ENCODE peak calls at places on chromosomes 3 and 15, in eight cellular contexts. One of them, this sample, is unnamed.

GRCh38 chr15:69524296-69524695 is 71.7 kb downstream of the RPLP1 start:
- DNase-seq in lower leg skin: peak; percentile 58
- DNase-seq in stimulated activated CD4-positive, alpha-beta T cell treated with anti-CD3 and anti-CD28 coated beads, Interleukin-1b, Interleukin-23, amount 100 ng/mL, for 24 hours: no peak
- DNase-seq in stimulated activated CD8-positive, alpha-beta memory T cell treated with anti-CD3 and anti-CD28 coated beads, Interleukin-2, amount 100 ng/mL, for 48 hours: no peak
- DNase-seq in EH: no peak
- DNase-seq in neural progenitor cell: peak; percentile 55
- DNase-seq in cardiac fibroblast: no peak
- DNase-seq in AG08395: no peak
- DNase-seq in this sample: peak; percentile 51

GRCh38 chr15:26773485-26773877 is 615 bp upstream of the GABRB3 start:
- DNase-seq in lower leg skin: no peak
- DNase-seq in stimulated activated CD4-positive, alpha-beta T cell treated with anti-CD3 and anti-CD28 coated beads, Interleukin-1b, Interleukin-23, amount 100 ng/mL, for 24 hours: no peak
- DNase-seq in stimulated activated CD8-positive, alpha-beta memory T cell treated with anti-CD3 and anti-CD28 coated beads, Interleukin-2, amount 100 ng/mL, for 48 hours: no peak
- DNase-seq in EH: no peak
- DNase-seq in neural progenitor cell: peak; percentile 52
- DNase-seq in cardiac fibroblast: no peak
- DNase-seq in AG08395: peak; percentile 4
- DNase-seq in this sample: peak; percentile 43

GRCh38 chr15:90259524-90259923 is 5.9 kb upstream of the NGRN start:
- DNase-seq in lower leg skin: no peak
- DNase-seq in stimulated activated CD4-positive, alpha-beta T cell treated with anti-CD3 and anti-CD28 coated beads, Interleukin-1b, Interleukin-23, amount 100 ng/mL, for 24 hours: no peak
- DNase-seq in stimulated activated CD8-positive, alpha-beta memory T cell treated with anti-CD3 and anti-CD28 coated beads, Interleukin-2, amount 100 ng/mL, for 48 hours: no peak
- DNase-seq in EH: no peak
- DNase-seq in neural progenitor cell: no peak
- DNase-seq in cardiac fibroblast: no peak
- DNase-seq in AG08395: no peak
- DNase-seq in this sample: no peak

GRCh38 chr3:141659821-141660597 is 78.1 kb upstream of the RNF7 start:
- DNase-seq in lower leg skin: peak; percentile 89
- DNase-seq in stimulated activated CD4-positive, alpha-beta T cell treated with anti-CD3 and anti-CD28 coated beads, Interleukin-1b, Interleukin-23, amount 100 ng/mL, for 24 hours: no peak
- DNase-seq in stimulated activated CD8-positive, alpha-beta memory T cell treated with anti-CD3 and anti-CD28 coated beads, Interleukin-2, amount 100 ng/mL, for 48 hours: no peak
- DNase-seq in EH: peak; percentile 79
- DNase-seq in neural progenitor cell: peak; percentile 78
- DNase-seq in cardiac fibroblast: peak; percentile 37
- DNase-seq in AG08395: peak; percentile 72
- DNase-seq in this sample: peak; percentile 69

GRCh38 chr15:56327721-56328502 is 37.3 kb upstream of the TEX9 start:
- DNase-seq in lower leg skin: peak; percentile 85
- DNase-seq in stimulated activated CD4-positive, alpha-beta T cell treated with anti-CD3 and anti-CD28 coated beads, Interleukin-1b, Interleukin-23, amount 100 ng/mL, for 24 hours: no peak
- DNase-seq in stimulated activated CD8-positive, alpha-beta memory T cell treated with anti-CD3 and anti-CD28 coated beads, Interleukin-2, amount 100 ng/mL, for 48 hours: no peak
- DNase-seq in EH: no peak
- DNase-seq in neural progenitor cell: no peak
- DNase-seq in cardiac fibroblast: no peak
- DNase-seq in AG08395: no peak
- DNase-seq in this sample: peak; percentile 13

GRCh38 chr3:187186801-187187421 is 10.4 kb upstream of the RTP1 start:
- DNase-seq in lower leg skin: no peak
- DNase-seq in stimulated activated CD4-positive, alpha-beta T cell treated with anti-CD3 and anti-CD28 coated beads, Interleukin-1b, Interleukin-23, amount 100 ng/mL, for 24 hours: no peak
- DNase-seq in stimulated activated CD8-positive, alpha-beta memory T cell treated with anti-CD3 and anti-CD28 coated beads, Interleukin-2, amount 100 ng/mL, for 48 hours: no peak
- DNase-seq in EH: peak; percentile 93
- DNase-seq in neural progenitor cell: no peak
- DNase-seq in cardiac fibroblast: peak; percentile 85
- DNase-seq in AG08395: peak; percentile 81
- DNase-seq in this sample: peak; percentile 52

GRCh38 chr3:131072845-131073244 is 46.2 kb downstream of the NEK11 start:
- DNase-seq in lower leg skin: no peak
- DNase-seq in stimulated activated CD4-positive, alpha-beta T cell treated with anti-CD3 and anti-CD28 coated beads, Interleukin-1b, Interleukin-23, amount 100 ng/mL, for 24 hours: no peak
- DNase-seq in stimulated activated CD8-positive, alpha-beta memory T cell treated with anti-CD3 and anti-CD28 coated beads, Interleukin-2, amount 100 ng/mL, for 48 hours: no peak
- DNase-seq in EH: peak; percentile 64
- DNase-seq in neural progenitor cell: no peak
- DNase-seq in cardiac fibroblast: peak; percentile 94
- DNase-seq in AG08395: peak; percentile 44
- DNase-seq in this sample: no peak

GRCh38 chr15:92011611-92012367 is 158.3 kb downstream of the SLCO3A1 start:
- DNase-seq in lower leg skin: no peak
- DNase-seq in stimulated activated CD4-positive, alpha-beta T cell treated with anti-CD3 and anti-CD28 coated beads, Interleukin-1b, Interleukin-23, amount 100 ng/mL, for 24 hours: no peak
- DNase-seq in stimulated activated CD8-positive, alpha-beta memory T cell treated with anti-CD3 and anti-CD28 coated beads, Interleukin-2, amount 100 ng/mL, for 48 hours: no peak
- DNase-seq in EH: peak; percentile 12
- DNase-seq in neural progenitor cell: no peak
- DNase-seq in cardiac fibroblast: no peak
- DNase-seq in AG08395: no peak
- DNase-seq in this sample: peak; percentile 6

GRCh38 chr3:195082811-195083210 is 188.1 kb downstream of the XXYLT1 start:
- DNase-seq in lower leg skin: no peak
- DNase-seq in stimulated activated CD4-positive, alpha-beta T cell treated with anti-CD3 and anti-CD28 coated beads, Interleukin-1b, Interleukin-23, amount 100 ng/mL, for 24 hours: no peak
- DNase-seq in stimulated activated CD8-positive, alpha-beta memory T cell treated with anti-CD3 and anti-CD28 coated beads, Interleukin-2, amount 100 ng/mL, for 48 hours: no peak
- DNase-seq in EH: no peak
- DNase-seq in neural progenitor cell: no peak
- DNase-seq in cardiac fibroblast: no peak
- DNase-seq in AG08395: no peak
- DNase-seq in this sample: no peak

GRCh38 chr3:188239035-188239434 is 85.1 kb downstream of the LPP start:
- DNase-seq in lower leg skin: no peak
- DNase-seq in stimulated activated CD4-positive, alpha-beta T cell treated with anti-CD3 and anti-CD28 coated beads, Interleukin-1b, Interleukin-23, amount 100 ng/mL, for 24 hours: no peak
- DNase-seq in stimulated activated CD8-positive, alpha-beta memory T cell treated with anti-CD3 and anti-CD28 coated beads, Interleukin-2, amount 100 ng/mL, for 48 hours: no peak
- DNase-seq in EH: no peak
- DNase-seq in neural progenitor cell: no peak
- DNase-seq in cardiac fibroblast: no peak
- DNase-seq in AG08395: no peak
- DNase-seq in this sample: no peak

GRCh38 chr15:67746022-67746421 is 79.3 kb upstream of the SKOR1 start:
- DNase-seq in lower leg skin: no peak
- DNase-seq in stimulated activated CD4-positive, alpha-beta T cell treated with anti-CD3 and anti-CD28 coated beads, Interleukin-1b, Interleukin-23, amount 100 ng/mL, for 24 hours: no peak
- DNase-seq in stimulated activated CD8-positive, alpha-beta memory T cell treated with anti-CD3 and anti-CD28 coated beads, Interleukin-2, amount 100 ng/mL, for 48 hours: no peak
- DNase-seq in EH: no peak
- DNase-seq in neural progenitor cell: no peak
- DNase-seq in cardiac fibroblast: peak; percentile 63
- DNase-seq in AG08395: peak; percentile 18
- DNase-seq in this sample: no peak

GRCh38 chr3:66856555-66856954 is 141.6 kb upstream of the KBTBD8 start:
- DNase-seq in lower leg skin: no peak
- DNase-seq in stimulated activated CD4-positive, alpha-beta T cell treated with anti-CD3 and anti-CD28 coated beads, Interleukin-1b, Interleukin-23, amount 100 ng/mL, for 24 hours: no peak
- DNase-seq in stimulated activated CD8-positive, alpha-beta memory T cell treated with anti-CD3 and anti-CD28 coated beads, Interleukin-2, amount 100 ng/mL, for 48 hours: no peak
- DNase-seq in EH: no peak
- DNase-seq in neural progenitor cell: no peak
- DNase-seq in cardiac fibroblast: no peak
- DNase-seq in AG08395: no peak
- DNase-seq in this sample: no peak

GRCh38 chr3:189833996-189834395 is 202.8 kb downstream of the TP63 start:
- DNase-seq in lower leg skin: peak; percentile 90
- DNase-seq in stimulated activated CD4-positive, alpha-beta T cell treated with anti-CD3 and anti-CD28 coated beads, Interleukin-1b, Interleukin-23, amount 100 ng/mL, for 24 hours: no peak
- DNase-seq in stimulated activated CD8-positive, alpha-beta memory T cell treated with anti-CD3 and anti-CD28 coated beads, Interleukin-2, amount 100 ng/mL, for 48 hours: no peak
- DNase-seq in EH: no peak
- DNase-seq in neural progenitor cell: no peak
- DNase-seq in cardiac fibroblast: no peak
- DNase-seq in AG08395: no peak
- DNase-seq in this sample: peak; percentile 45

This sample was measured in ELF-1.